ENCODE peak calls at places on chromosome 5, in eight cellular contexts. B, Y, L, O, N, T, H and U are unnamed samples.

GRCh38 chr5:136030956-136031611 is 2.3 kb downstream of the TGFBI start:
- DNase-seq in B (peak), Y (no peak), L (no peak), O (no peak), N (no peak), T (no peak), H (no peak), U (no peak)

GRCh38 chr5:178227138-178227659 is 5.4 kb downstream of the PHYKPL start:
- DNase-seq in B (peak), Y (no peak), L (no peak), O (no peak), N (no peak), T (no peak), H (peak), U (no peak)

GRCh38 chr5:56763711-56764466 is 51.5 kb upstream of the MAP3K1 start:
- DNase-seq in B (peak), Y (no peak), L (peak), O (no peak), N (no peak), T (no peak), H (peak), U (peak)

GRCh38 chr5:39376293-39376714 is 12.0 kb upstream of the C9 start:
- DNase-seq in B (peak), Y (no peak), L (no peak), O (peak), N (peak), T (peak), H (peak), U (no peak)

GRCh38 chr5:57862471-57863282 is 380.1 kb upstream of the ACTBL2 start:
- DNase-seq in B (peak), Y (peak), L (no peak), O (peak), N (no peak), T (no peak), H (peak), U (no peak)

GRCh38 chr5:5018560-5018935 is 121.6 kb upstream of the ADAMTS16 start:
- DNase-seq in B (peak), Y (no peak), L (no peak), O (no peak), N (no peak), T (no peak), H (no peak), U (no peak)

GRCh38 chr5:174675916-174676315 is 48.5 kb upstream of the MSX2 start:
- DNase-seq in B (no peak), Y (no peak), L (no peak), O (no peak), N (no peak), T (no peak), H (no peak), U (no peak)

GRCh38 chr5:78275998-78276543 is 18.4 kb downstream of the AP3B1 start:
- DNase-seq in B (no peak), Y (no peak), L (no peak), O (no peak), N (no peak), T (no peak), H (peak), U (no peak)

GRCh38 chr5:39256472-39256871 is 37.1 kb upstream of the FYB1 start:
- DNase-seq in B (peak), Y (peak), L (no peak), O (peak), N (no peak), T (no peak), H (peak), U (no peak)

GRCh38 chr5:84274585-84275468 is 109.9 kb downstream of the EDIL3 start:
- DNase-seq in B (peak), Y (no peak), L (no peak), O (peak), N (peak), T (no peak), H (peak), U (no peak)

GRCh38 chr5:38382898-38383297 is 124.5 kb downstream of the EGFLAM start:
- DNase-seq in B (peak), Y (no peak), L (no peak), O (peak), N (peak), T (peak), H (peak), U (no peak)

GRCh38 chr5:32332971-32333370 is 20.2 kb upstream of the MTMR12 start:
- DNase-seq in B (no peak), Y (no peak), L (no peak), O (peak), N (no peak), T (no peak), H (peak), U (no peak)

GRCh38 chr5:60577116-60577515 is 122.8 kb downstream of the DEPDC1B start:
- DNase-seq in B (no peak), Y (no peak), L (peak), O (no peak), N (no peak), T (no peak), H (peak), U (no peak)

GRCh38 chr5:1901081-1901480 is 18.4 kb upstream of the IRX4 start:
- DNase-seq in B (no peak), Y (no peak), L (no peak), O (no peak), N (no peak), T (no peak), H (no peak), U (no peak)

GRCh38 chr5:158451203-158451982 is 592.4 kb upstream of the CLINT1 start:
- DNase-seq in B (peak), Y (no peak), L (peak), O (no peak), N (peak), T (no peak), H (peak), U (peak)

GRCh38 chr5:149063017-149063687 is at the start of gene SH3TC2:
- DNase-seq in B (peak), Y (no peak), L (no peak), O (peak), N (no peak), T (no peak), H (peak), U (no peak)

GRCh38 chr5:181259283-181259682 is 1.7 kb downstream of the TRIM52 start:
- DNase-seq in B (no peak), Y (no peak), L (no peak), O (no peak), N (no peak), T (no peak), H (no peak), U (no peak)

GRCh38 chr5:150255659-150256415 is 33.7 kb downstream of the CAMK2A start:
- DNase-seq in B (no peak), Y (no peak), L (no peak), O (no peak), N (no peak), T (no peak), H (peak), U (no peak)

GRCh38 chr5:111782171-111782570 is 25.2 kb upstream of the NREP start:
- DNase-seq in B (no peak), Y (no peak), L (no peak), O (peak), N (no peak), T (no peak), H (no peak), U (no peak)

GRCh38 chr5:129921204-129921603 is 16.9 kb downstream of the CHSY3 start:
- DNase-seq in B (no peak), Y (no peak), L (no peak), O (no peak), N (no peak), T (no peak), H (no peak), U (no peak)

GRCh38 chr5:142206801-142207200 is 98.2 kb downstream of the NDFIP1 start:
- DNase-seq in B (no peak), Y (no peak), L (no peak), O (no peak), N (no peak), T (no peak), H (no peak), U (no peak)

GRCh38 chr5:83474170-83474796 is 2.7 kb downstream of the VCAN start:
- DNase-seq in B (peak), Y (no peak), L (peak), O (peak), N (peak), T (peak), H (peak), U (peak)